ENCODE peak calls at places on chromosome 20, in seven cellular contexts. Y, U, S, K, P, G and V are unnamed samples.
A peak's percentile ranks its signal among the peaks of the same experiment; 100 is the strongest.

GRCh38 chr20:8720089-8720488 is 348.8 kb upstream of the PLCB4 start:
- DNase-seq in S (no peak), P (no peak), K (no peak), G (no peak), Y (no peak), U (no peak), V (no peak)

GRCh38 chr20:12207875-12208274 is 290.2 kb downstream of the BTBD3 start:
- DNase-seq in P (no peak), S (peak; percentile 6), G (peak; percentile 85), Y (no peak), K (no peak), U (peak; percentile 41), V (no peak)

GRCh38 chr20:61973515-61974356 is 91.9 kb downstream of the TAF4 start:
- DNase-seq in S (no peak), U (no peak), Y (no peak), P (no peak), K (no peak), G (no peak), V (no peak)

GRCh38 chr20:2507464-2507863 is 1.3 kb downstream of the ZNF343 start:
- DNase-seq in U (peak; percentile 28), G (no peak), K (no peak), Y (no peak), P (no peak), S (no peak), V (no peak)

GRCh38 chr20:23042270-23042669 is 7.2 kb downstream of the SSTR4 start:
- DNase-seq in U (no peak), G (peak; percentile 38), Y (no peak), S (no peak), K (no peak), P (no peak), V (no peak)

GRCh38 chr20:16387661-16388060 is 185.6 kb downstream of the KIF16B start:
- DNase-seq in Y (no peak), P (no peak), G (no peak), K (no peak), S (no peak), U (no peak), V (no peak)

GRCh38 chr20:4912380-4913142 is 88.7 kb downstream of the SLC23A2 start:
- DNase-seq in S (no peak), G (peak; percentile 89), Y (no peak), U (no peak), K (no peak), P (no peak), V (no peak)

GRCh38 chr20:62156592-62157386 is 13.2 kb downstream of the SS18L1 start:
- DNase-seq in U (peak; percentile 19), P (peak; percentile 76), G (peak; percentile 94), K (peak; percentile 55), S (peak; percentile 78), Y (no peak), V (peak; percentile 78)

GRCh38 chr20:37501940-37502339 is 19.1 kb upstream of the NNAT start:
- DNase-seq in K (no peak), P (no peak), S (peak; percentile 24), U (no peak), G (peak; percentile 81), Y (no peak), V (no peak)

GRCh38 chr20:16293590-16293989 is 279.7 kb downstream of the KIF16B start:
- DNase-seq in K (no peak), G (no peak), S (peak; percentile 11), Y (no peak), P (no peak), U (peak; percentile 74), V (no peak)

GRCh38 chr20:35254448-35254999 is 23.4 kb downstream of the MMP24OS start:
- DNase-seq in K (no peak), U (no peak), Y (no peak), G (no peak), S (no peak), P (no peak), V (no peak)

GRCh38 chr20:32458837-32459220 is 100.7 kb downstream of the ASXL1 start:
- DNase-seq in G (no peak), S (no peak), P (peak; percentile 35), K (no peak), Y (no peak), U (no peak), V (no peak)

DNA sequence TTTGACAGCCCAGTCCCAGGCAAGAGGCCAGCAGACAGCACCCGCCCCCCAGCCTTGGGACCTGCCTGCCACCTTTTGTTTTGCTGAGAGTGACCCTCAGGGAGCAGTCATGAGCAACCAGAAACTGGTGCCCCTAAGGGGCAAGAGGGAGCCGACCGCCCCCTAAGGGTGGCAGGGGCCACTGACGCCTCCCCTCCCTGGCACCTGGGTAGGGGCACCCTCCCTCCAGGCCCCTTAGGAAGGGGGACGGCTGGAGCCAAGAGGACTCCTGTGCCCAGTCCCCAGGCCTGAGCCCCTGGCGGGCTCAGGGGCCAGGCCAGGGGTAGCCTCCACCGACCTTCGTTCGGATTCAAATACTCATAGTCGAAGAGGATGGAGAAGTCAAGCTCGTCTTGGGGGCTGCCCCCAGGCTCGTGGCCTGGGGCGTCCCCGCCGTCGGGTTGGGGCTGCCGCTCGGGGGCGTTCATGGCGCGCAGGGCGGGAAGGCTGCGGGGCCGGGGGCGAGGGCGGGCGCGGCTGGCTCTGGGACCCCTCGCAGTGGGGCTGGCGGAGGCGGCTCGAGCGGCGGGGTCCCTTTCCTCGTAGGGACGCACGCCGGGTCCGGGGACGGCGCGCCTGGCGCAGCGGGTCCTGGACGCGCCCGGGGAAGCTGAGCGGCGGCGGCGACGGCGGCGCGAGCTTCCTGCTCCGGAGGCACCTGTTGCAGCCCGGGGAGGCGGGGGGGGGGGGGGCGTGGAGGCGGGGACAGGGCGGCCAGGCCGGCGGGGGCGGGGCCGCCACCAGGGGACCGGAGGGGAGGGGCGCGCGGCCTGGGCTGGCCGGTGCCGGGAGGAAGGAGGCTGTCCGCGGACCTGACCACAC is at the start of gene NFATC2:
- DNase-seq in S (no peak), P (peak; percentile 53), G (peak; percentile 83), K (peak; percentile 52), U (no peak), Y (no peak), V (no peak)
- TF ChIP-seq CTCF in S (no peak), P (no peak), G (peak; percentile 74), K (peak; percentile 55), U (no peak), Y (no peak), V (peak; percentile 17)

DNA sequence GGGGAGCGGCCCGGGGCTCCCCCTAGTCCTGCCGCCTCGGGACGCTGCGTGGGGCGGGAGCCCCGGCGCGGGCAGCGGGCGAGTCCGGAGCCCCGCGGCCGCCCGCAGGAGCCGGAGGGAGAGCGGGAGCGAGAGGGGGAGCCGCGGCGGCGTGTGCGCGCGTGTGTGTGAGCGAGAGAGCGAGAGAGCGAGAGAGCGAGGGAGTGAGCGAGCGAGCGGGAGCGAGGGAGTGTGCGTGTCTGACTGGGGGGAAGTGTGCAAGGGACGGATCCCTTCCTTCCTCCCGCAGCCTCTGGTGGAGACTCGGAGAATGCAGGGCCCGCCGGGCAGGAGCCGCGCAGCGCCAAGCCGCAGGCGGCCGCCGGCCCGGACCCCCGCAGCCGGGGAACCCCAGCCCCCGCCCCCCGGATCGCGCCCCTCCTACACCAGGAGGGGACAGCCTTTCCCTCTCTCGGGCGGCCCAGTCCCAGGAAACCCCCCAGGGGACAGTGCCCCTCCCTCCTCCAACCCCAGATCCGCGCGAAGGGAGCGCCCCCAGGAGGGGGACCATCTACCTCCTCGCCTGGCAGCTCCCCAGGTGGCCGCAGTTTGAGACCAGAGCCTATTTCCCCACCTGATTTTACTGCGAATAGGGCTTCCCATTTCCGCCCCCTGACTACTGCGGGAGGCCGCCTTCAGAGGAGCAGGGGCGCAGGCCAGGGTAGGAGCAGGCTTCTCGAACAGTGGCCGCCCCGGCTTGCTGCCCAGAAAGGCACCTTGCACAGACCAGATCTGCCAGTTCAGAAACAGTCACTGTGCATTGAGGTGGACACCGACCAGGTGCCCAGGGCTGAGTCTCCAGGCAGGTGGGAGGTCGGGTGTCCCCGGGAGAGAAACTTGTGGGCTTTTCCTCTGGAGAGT is at the start of gene CDH22:
- DNase-seq in P (peak; percentile 76), Y (no peak), U (peak; percentile 20), G (peak; percentile 85), K (peak; percentile 9), S (peak; percentile 80), V (no peak)
- TF ChIP-seq CTCF in P (no peak), Y (peak; percentile 32), U (peak; percentile 32), G (peak; percentile 75), K (no peak), S (peak; percentile 41), V (peak; percentile 39)

GRCh38 chr20:50477260-50477659 is 32.9 kb upstream of the PTPN1 start:
- DNase-seq in Y (no peak), G (no peak), U (no peak), P (no peak), S (no peak), K (no peak), V (no peak)
- TF ChIP-seq CTCF in Y (no peak), G (no peak), U (no peak), P (no peak), S (no peak), K (no peak), V (no peak)

GRCh38 chr20:56629464-56630085 is 469 bp downstream of the TFAP2C start:
- DNase-seq in K (no peak), S (peak; percentile 36), P (no peak), U (no peak), Y (no peak), G (no peak), V (no peak)

GRCh38 chr20:56628873-56629463 is at the start of gene TFAP2C:
- DNase-seq in G (peak; percentile 91), P (peak; percentile 46), U (no peak), Y (peak; percentile 91), S (peak; percentile 89), K (no peak), V (peak; percentile 72)

GRCh38 chr20:56631318-56631989 is 2.3 kb downstream of the TFAP2C start:
- DNase-seq in Y (no peak), U (no peak), K (no peak), S (no peak), P (no peak), G (peak; percentile 76), V (no peak)

GRCh38 chr20:56630506-56631317 is 1.6 kb downstream of the TFAP2C start:
- DNase-seq in U (no peak), S (no peak), P (no peak), K (no peak), G (peak; percentile 86), Y (no peak), V (peak; percentile 27)

DNA sequence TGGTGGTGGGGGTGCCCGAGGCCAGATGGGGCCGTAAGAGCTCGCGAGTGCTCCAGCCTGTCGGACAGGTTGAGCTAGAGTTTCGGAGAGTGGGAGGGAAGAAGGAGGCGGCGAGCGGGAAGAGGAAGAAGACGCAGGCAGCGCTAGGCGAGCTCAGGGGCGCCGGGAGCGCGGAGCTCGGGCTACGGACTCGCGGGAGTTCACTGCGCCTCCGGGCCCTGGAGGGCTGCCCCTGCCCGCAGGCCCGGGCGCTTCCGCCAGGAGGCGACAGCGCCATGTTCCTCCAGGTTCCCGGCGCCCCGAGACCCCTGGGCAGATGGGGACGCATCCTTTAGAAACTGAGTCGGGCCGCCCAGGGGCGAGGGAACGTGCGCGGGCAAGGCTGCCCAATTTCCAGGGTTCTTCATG is 984 bp downstream of the TFAP2C start:
- DNase-seq in G (peak; percentile 95), K (no peak), P (peak; percentile 40), Y (peak; percentile 89), S (peak; percentile 88), U (no peak), V (peak; percentile 77)
- TF ChIP-seq CTCF in G (peak; percentile 98), K (no peak), P (no peak), Y (peak; percentile 13), S (peak; percentile 88), U (peak; percentile 30), V (peak; percentile 89)